ENCODE peak calls at places on chromosomes 2 and 18, in eight cellular contexts. N is left cardiac atrium; R is EH; K is A549; J is activated T-cell treated with anti-CD3 and anti-CD28 coated beads, Interleukin-2, amount 50 U/mL, for 72 hours; T is mammary epithelial cell; P is activated naive CD4-positive, alpha-beta T cell treated with anti-CD3 and anti-CD28 coated beads, Interleukin-2, amount 10 ng/mL, durations not matched to agents 7 days and 5 days; L is neural crest cell. S is an unnamed sample.

GRCh38 chr2:151063271-151063670 is 198.4 kb downstream of the RBM43 start:
- DNase-seq in N (no peak), R (peak), K (no peak), J (no peak), T (peak), P (no peak), L (no peak), S (no peak)

GRCh38 chr2:38959938-38960608 is 70.4 kb downstream of the ARHGEF33 start:
- DNase-seq in N (peak), R (peak), K (no peak), J (peak), T (peak), P (peak), L (peak), S (peak)

GRCh38 chr2:211170843-211171242 is 614.4 kb downstream of the CPS1 start:
- DNase-seq in N (no peak), R (no peak), K (no peak), J (no peak), T (no peak), P (no peak), L (no peak), S (no peak)

GRCh38 chr2:188297983-188298382 is 6.3 kb downstream of the GULP1 start:
- DNase-seq in N (no peak), R (no peak), K (no peak), J (no peak), T (no peak), P (no peak), L (no peak), S (no peak)

GRCh38 chr18:5770176-5770575 is 125.1 kb downstream of the TMEM200C start:
- DNase-seq in N (no peak), R (no peak), K (no peak), J (no peak), T (no peak), P (no peak), L (no peak), S (no peak)

GRCh38 chr18:24656571-24656971 is 196.1 kb downstream of the HRH4 start:
- DNase-seq in N (no peak), R (peak), K (no peak), J (no peak), T (peak), P (no peak), L (no peak), S (no peak)

GRCh38 chr2:240575101-240575965 is 7.0 kb downstream of the RNPEPL1 start:
- DNase-seq in N (peak), R (no peak), K (no peak), J (no peak), T (no peak), P (no peak), L (no peak), S (no peak)

GRCh38 chr2:29921560-29921915 is at the start of gene ALK:
- DNase-seq in N (peak), R (peak), K (peak), J (peak), T (peak), P (peak), L (peak), S (peak)

GRCh38 chr18:54388203-54389142 is 30.8 kb downstream of the C18orf54 start:
- DNase-seq in N (peak), R (peak), K (peak), J (peak), T (peak), P (peak), L (no peak), S (peak)

GRCh38 chr2:36539631-36540030 is 58.3 kb downstream of the FEZ2 start:
- DNase-seq in N (no peak), R (peak), K (no peak), J (no peak), T (peak), P (no peak), L (no peak), S (no peak)

GRCh38 chr2:155599834-155600233 is 732.7 kb downstream of the NR4A2 start:
- DNase-seq in N (no peak), R (no peak), K (no peak), J (no peak), T (no peak), P (no peak), L (no peak), S (no peak)

GRCh38 chr2:242030226-242030575 is 160.7 kb downstream of the RTP5 start:
- DNase-seq in N (no peak), R (no peak), K (no peak), J (no peak), T (no peak), P (no peak), L (no peak), S (no peak)

S was measured in immature natural killer cell.